ENCODE peak calls at places on chromosomes 12 and 14, in six cellular contexts. One of them, this sample, is unnamed. For H3K36me3 and H3K27me3, the result is how much of the 10 kb centered on the place peaks cover.

GRCh38 chr14:77203611-77204456 is 22.2 kb downstream of the TMEM63C start:
- DNase-seq in GM23338: no peak
- DNase-seq in sigmoid colon: no peak
- DNase-seq in Peyer's patch: no peak
- DNase-seq in IMR-90: no peak
- DNase-seq in PC-3: no peak
- DNase-seq in this sample: no peak

GRCh38 chr12:54413284-54414190 is 5.5 kb downstream of the ITGA5 start:
- DNase-seq in Peyer's patch: peak
- DNase-seq in sigmoid colon: peak
- DNase-seq in PC-3: no peak
- DNase-seq in GM23338: no peak
- DNase-seq in IMR-90: no peak
- DNase-seq in this sample: no peak

GRCh38 chr12:90808568-90808967 is 146.4 kb downstream of the CCER1 start:
- DNase-seq in sigmoid colon: no peak
- DNase-seq in IMR-90: no peak
- DNase-seq in PC-3: peak
- DNase-seq in Peyer's patch: no peak
- DNase-seq in GM23338: no peak
- DNase-seq in this sample: no peak

GRCh38 chr12:111429760-111430417 is 24.2 kb downstream of the SH2B3 start:
- DNase-seq in Peyer's patch: peak
- DNase-seq in PC-3: no peak
- DNase-seq in GM23338: no peak
- DNase-seq in sigmoid colon: no peak
- DNase-seq in IMR-90: no peak
- DNase-seq in this sample: no peak

GRCh38 chr12:106898001-106898966 is 57.4 kb upstream of the TMEM263 start:
- DNase-seq in Peyer's patch: no peak
- DNase-seq in PC-3: no peak
- DNase-seq in IMR-90: no peak
- DNase-seq in GM23338: no peak
- DNase-seq in sigmoid colon: no peak
- DNase-seq in this sample: no peak

GRCh38 chr12:6829532-6830220 is 1.5 kb downstream of the P3H3 start:
- DNase-seq in GM23338: no peak
- DNase-seq in sigmoid colon: no peak
- DNase-seq in IMR-90: peak
- DNase-seq in PC-3: no peak
- DNase-seq in Peyer's patch: peak
- DNase-seq in this sample: peak

GRCh38 chr12:52130695-52131094 is 51.2 kb downstream of the SMIM41 start:
- DNase-seq in IMR-90: no peak
- DNase-seq in Peyer's patch: no peak
- DNase-seq in sigmoid colon: no peak
- DNase-seq in PC-3: no peak
- DNase-seq in GM23338: peak
- DNase-seq in this sample: no peak

GRCh38 chr12:55955344-55955743 is 10.5 kb downstream of the PMEL start:
- DNase-seq in IMR-90: no peak
- DNase-seq in sigmoid colon: no peak
- DNase-seq in PC-3: no peak
- DNase-seq in GM23338: no peak
- DNase-seq in Peyer's patch: no peak
- DNase-seq in this sample: no peak

GRCh38 chr12:131098178-131098981 is 144.7 kb downstream of the ADGRD1 start:
- DNase-seq in IMR-90: no peak
- DNase-seq in sigmoid colon: peak
- DNase-seq in GM23338: no peak
- DNase-seq in PC-3: no peak
- DNase-seq in Peyer's patch: no peak
- DNase-seq in this sample: peak

GRCh38 chr12:47021298-47021697 is 58.1 kb upstream of the PCED1B start:
- DNase-seq in IMR-90: peak
- DNase-seq in Peyer's patch: no peak
- DNase-seq in PC-3: peak
- DNase-seq in GM23338: peak
- DNase-seq in sigmoid colon: no peak
- DNase-seq in this sample: no peak

GRCh38 chr12:84136862-84137367 is 775.7 kb downstream of the SLC6A15 start:
- DNase-seq in GM23338: no peak
- DNase-seq in sigmoid colon: no peak
- DNase-seq in IMR-90: peak
- DNase-seq in PC-3: peak
- DNase-seq in Peyer's patch: no peak
- DNase-seq in this sample: no peak

GRCh38 chr12:5736016-5736415 is 209.0 kb downstream of the ANO2 start:
- DNase-seq in PC-3: no peak
- DNase-seq in IMR-90: no peak
- DNase-seq in sigmoid colon: no peak
- DNase-seq in Peyer's patch: no peak
- DNase-seq in GM23338: no peak
- DNase-seq in this sample: no peak

GRCh38 chr12:25266522-25266921 is 15.8 kb upstream of the KRAS start:
- DNase-seq in Peyer's patch: no peak
- DNase-seq in GM23338: no peak
- DNase-seq in IMR-90: peak
- DNase-seq in sigmoid colon: no peak
- DNase-seq in PC-3: no peak
- DNase-seq in this sample: no peak

GRCh38 chr14:90535556-90535930 is 138.7 kb downstream of the CALM1 start:
- DNase-seq in IMR-90: no peak
- DNase-seq in PC-3: no peak
- DNase-seq in Peyer's patch: no peak
- DNase-seq in sigmoid colon: no peak
- DNase-seq in GM23338: no peak
- DNase-seq in this sample: no peak
- H3K36me3 ChIP-seq in IMR-90: under half
- H3K36me3 ChIP-seq in PC-3: under half
- H3K36me3 ChIP-seq in Peyer's patch: under half
- H3K36me3 ChIP-seq in sigmoid colon: under half
- H3K36me3 ChIP-seq in GM23338: under half
- H3K36me3 ChIP-seq in this sample: under half

GRCh38 chr14:36525746-36526099 is 5.7 kb upstream of the NKX2-1 start:
- DNase-seq in PC-3: no peak
- DNase-seq in GM23338: no peak
- DNase-seq in IMR-90: no peak
- DNase-seq in Peyer's patch: no peak
- DNase-seq in sigmoid colon: no peak
- DNase-seq in this sample: no peak

GRCh38 chr14:36522347-36522971 is 2.4 kb upstream of the NKX2-1 start:
- DNase-seq in IMR-90: no peak
- DNase-seq in GM23338: peak
- DNase-seq in PC-3: no peak
- DNase-seq in sigmoid colon: no peak
- DNase-seq in Peyer's patch: no peak
- DNase-seq in this sample: no peak

GRCh38 chr14:36522972-36523685 is 3.1 kb upstream of the NKX2-1 start:
- DNase-seq in Peyer's patch: no peak
- DNase-seq in sigmoid colon: no peak
- DNase-seq in GM23338: peak
- DNase-seq in PC-3: no peak
- DNase-seq in IMR-90: no peak
- DNase-seq in this sample: no peak

GRCh38 chr14:36524220-36524837 is 4.3 kb upstream of the NKX2-1 start:
- DNase-seq in sigmoid colon: no peak
- DNase-seq in IMR-90: no peak
- DNase-seq in Peyer's patch: no peak
- DNase-seq in GM23338: peak
- DNase-seq in PC-3: no peak
- DNase-seq in this sample: no peak

GRCh38 chr14:36524874-36525745 is 5.1 kb upstream of the NKX2-1 start:
- DNase-seq in PC-3: peak
- DNase-seq in Peyer's patch: no peak
- DNase-seq in IMR-90: no peak
- DNase-seq in GM23338: peak
- DNase-seq in sigmoid colon: no peak
- DNase-seq in this sample: no peak
- H3K27me3 ChIP-seq in PC-3: half or more
- H3K27me3 ChIP-seq in Peyer's patch: under half
- H3K27me3 ChIP-seq in IMR-90: half or more
- H3K27me3 ChIP-seq in GM23338: half or more
- H3K27me3 ChIP-seq in sigmoid colon: under half
- H3K27me3 ChIP-seq in this sample: half or more

DNA sequence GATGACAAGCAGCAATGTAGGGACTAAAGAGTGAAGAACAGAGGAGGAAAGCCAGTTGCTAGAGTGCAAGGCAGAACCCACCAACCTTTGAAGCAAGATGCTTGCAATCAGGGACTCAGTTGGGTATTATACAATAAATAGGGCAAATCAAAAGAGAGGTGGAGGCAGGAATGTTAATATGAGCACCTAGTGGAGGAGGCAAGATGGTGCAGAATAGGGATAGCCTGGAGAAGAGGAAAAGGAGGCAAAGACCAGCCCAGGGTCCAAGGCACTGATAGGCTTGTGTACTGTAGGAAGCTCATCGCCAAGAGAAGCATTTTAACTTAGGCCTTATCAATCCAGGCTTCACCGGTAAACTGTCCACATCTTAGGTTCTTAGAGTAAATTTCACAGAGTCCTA is 137.2 kb downstream of the ARMH4 start:
- DNase-seq in PC-3: no peak
- DNase-seq in Peyer's patch: no peak
- DNase-seq in IMR-90: no peak
- DNase-seq in GM23338: peak
- DNase-seq in sigmoid colon: no peak
- DNase-seq in this sample: no peak
- TF ChIP-seq CTCF in PC-3: peak
- TF ChIP-seq CTCF in Peyer's patch: no peak
- TF ChIP-seq CTCF in IMR-90: no peak
- TF ChIP-seq CTCF in GM23338: peak
- TF ChIP-seq CTCF in sigmoid colon: no peak
- TF ChIP-seq CTCF in this sample: no peak

GRCh38 chr12:124471828-124472227 is 95.6 kb downstream of the NCOR2 start:
- DNase-seq in IMR-90: no peak
- DNase-seq in GM23338: no peak
- DNase-seq in PC-3: no peak
- DNase-seq in sigmoid colon: no peak
- DNase-seq in Peyer's patch: no peak
- DNase-seq in this sample: no peak
- H3K36me3 ChIP-seq in IMR-90: half or more
- H3K36me3 ChIP-seq in GM23338: under half
- H3K36me3 ChIP-seq in PC-3: half or more
- H3K36me3 ChIP-seq in sigmoid colon: under half
- H3K36me3 ChIP-seq in Peyer's patch: under half
- H3K36me3 ChIP-seq in this sample: half or more

DNA sequence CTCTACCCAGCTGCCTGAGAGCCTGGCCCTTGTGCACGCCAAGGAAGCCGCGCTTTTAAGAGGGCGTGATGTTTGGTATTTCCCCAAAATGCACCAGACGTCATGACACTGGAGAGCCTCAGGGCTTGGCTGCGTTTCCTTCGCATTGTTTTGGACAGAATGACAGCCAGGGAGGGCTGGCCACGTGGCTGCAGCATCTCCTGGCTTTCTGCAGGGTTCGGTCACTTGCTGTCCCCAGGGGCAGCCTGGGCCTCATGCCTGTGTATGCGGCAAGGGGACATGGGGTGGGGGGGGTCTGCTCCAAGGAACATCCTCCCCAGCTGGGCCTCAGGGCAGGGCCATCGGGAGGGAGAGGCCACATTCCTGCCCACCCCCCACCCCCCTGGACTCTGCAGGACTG is 16.2 kb upstream of the NUDT14 start:
- DNase-seq in PC-3: peak
- DNase-seq in GM23338: no peak
- DNase-seq in IMR-90: peak
- DNase-seq in sigmoid colon: no peak
- DNase-seq in Peyer's patch: no peak
- DNase-seq in this sample: no peak
- H3K27me3 ChIP-seq in PC-3: under half
- H3K27me3 ChIP-seq in GM23338: under half
- H3K27me3 ChIP-seq in IMR-90: under half
- H3K27me3 ChIP-seq in sigmoid colon: half or more
- H3K27me3 ChIP-seq in Peyer's patch: under half
- H3K27me3 ChIP-seq in this sample: under half

GRCh38 chr14:105301103-105301914 is 508 bp upstream of the BRF1 start:
- DNase-seq in PC-3: peak
- DNase-seq in GM23338: peak
- DNase-seq in IMR-90: peak
- DNase-seq in Peyer's patch: peak
- DNase-seq in sigmoid colon: peak
- DNase-seq in this sample: peak
- TF ChIP-seq CTCF in PC-3: no peak
- TF ChIP-seq CTCF in GM23338: no peak
- TF ChIP-seq CTCF in IMR-90: no peak
- TF ChIP-seq CTCF in Peyer's patch: no peak
- TF ChIP-seq CTCF in sigmoid colon: no peak
- TF ChIP-seq CTCF in this sample: no peak

GRCh38 chr14:30949651-30950050 is 75.3 kb downstream of the COCH start:
- DNase-seq in IMR-90: no peak
- DNase-seq in PC-3: no peak
- DNase-seq in GM23338: no peak
- DNase-seq in Peyer's patch: no peak
- DNase-seq in sigmoid colon: no peak
- DNase-seq in this sample: no peak

GRCh38 chr14:30940886-30941285 is 66.5 kb downstream of the COCH start:
- DNase-seq in GM23338: no peak
- DNase-seq in PC-3: no peak
- DNase-seq in IMR-90: no peak
- DNase-seq in Peyer's patch: no peak
- DNase-seq in sigmoid colon: no peak
- DNase-seq in this sample: no peak

GRCh38 chr14:30938617-30939016 is 64.3 kb downstream of the COCH start:
- DNase-seq in GM23338: no peak
- DNase-seq in PC-3: no peak
- DNase-seq in Peyer's patch: no peak
- DNase-seq in sigmoid colon: no peak
- DNase-seq in IMR-90: no peak
- DNase-seq in this sample: no peak

GRCh38 chr14:30943694-30944093 is 69.3 kb downstream of the COCH start:
- DNase-seq in PC-3: no peak
- DNase-seq in Peyer's patch: no peak
- DNase-seq in sigmoid colon: no peak
- DNase-seq in IMR-90: no peak
- DNase-seq in GM23338: no peak
- DNase-seq in this sample: no peak
- H3K36me3 ChIP-seq in PC-3: under half
- H3K36me3 ChIP-seq in Peyer's patch: under half
- H3K36me3 ChIP-seq in sigmoid colon: under half
- H3K36me3 ChIP-seq in IMR-90: under half
- H3K36me3 ChIP-seq in GM23338: under half
- H3K36me3 ChIP-seq in this sample: half or more

GRCh38 chr12:22246438-22246837 is 88.1 kb downstream of the ST8SIA1 start:
- DNase-seq in Peyer's patch: no peak
- DNase-seq in sigmoid colon: no peak
- DNase-seq in PC-3: no peak
- DNase-seq in IMR-90: no peak
- DNase-seq in GM23338: no peak
- DNase-seq in this sample: no peak
- H3K27me3 ChIP-seq in Peyer's patch: under half
- H3K27me3 ChIP-seq in sigmoid colon: under half
- H3K27me3 ChIP-seq in PC-3: under half
- H3K27me3 ChIP-seq in IMR-90: under half
- H3K27me3 ChIP-seq in GM23338: under half
- H3K27me3 ChIP-seq in this sample: under half